ENCODE peak calls at places on chromosome 15, in nine cellular contexts. V, F, G, O, M, D, L, I and Z are unnamed samples.
A peak's percentile ranks its signal among the peaks of the same experiment; 100 is the strongest.

GRCh38 chr15:93428135-93428534 is 339.1 kb upstream of the RGMA start:
- DNase-seq in O (no peak), L (no peak), F (no peak), G (no peak), M (no peak), D (no peak), V (no peak), I (peak; percentile 50), Z (no peak)

GRCh38 chr15:52717924-52718323 is 38.7 kb upstream of the ATOSA start:
- DNase-seq in I (peak; percentile 64), F (no peak), M (no peak), G (no peak), O (no peak), D (no peak), L (no peak), V (no peak), Z (no peak)

GRCh38 chr15:77966540-77967290 is 110.8 kb downstream of the TBC1D2B start:
- DNase-seq in I (no peak), G (peak; percentile 32), M (peak; percentile 24), D (peak; percentile 78), O (peak; percentile 74), L (no peak), V (peak; percentile 46), F (peak; percentile 77), Z (no peak)

GRCh38 chr15:70299931-70300858 is 202.5 kb upstream of the TLE3 start:
- DNase-seq in O (no peak), D (no peak), M (no peak), G (no peak), L (no peak), F (no peak), I (no peak), V (peak; percentile 64), Z (peak; percentile 45)

GRCh38 chr15:57903626-57904025 is 161.9 kb downstream of the ALDH1A2 start:
- DNase-seq in V (no peak), O (no peak), M (no peak), L (no peak), F (no peak), D (no peak), I (no peak), G (no peak), Z (no peak)

GRCh38 chr15:39242345-39242744 is 338.5 kb upstream of the THBS1 start:
- DNase-seq in D (no peak), L (no peak), I (no peak), V (no peak), F (no peak), O (no peak), G (no peak), M (no peak), Z (no peak)

GRCh38 chr15:87567399-87567798 is 689.1 kb downstream of the NTRK3 start:
- DNase-seq in D (no peak), O (no peak), F (no peak), G (no peak), I (no peak), V (no peak), L (no peak), M (no peak), Z (no peak)

GRCh38 chr15:50143255-50143860 is 24.3 kb upstream of the ATP8B4 start:
- DNase-seq in D (no peak), O (no peak), G (no peak), F (no peak), I (no peak), L (no peak), V (no peak), M (no peak), Z (no peak)

GRCh38 chr15:72421484-72421883 is 23.4 kb downstream of the TMEM202 start:
- DNase-seq in L (no peak), F (no peak), I (no peak), M (no peak), G (no peak), V (no peak), O (no peak), D (no peak), Z (no peak)

GRCh38 chr15:48861813-48862431 is 16.0 kb upstream of the EID1 start:
- DNase-seq in G (peak; percentile 57), M (peak; percentile 76), V (peak; percentile 8), D (peak; percentile 58), F (no peak), L (no peak), I (no peak), O (no peak), Z (no peak)

GRCh38 chr15:61598655-61599054 is 369.6 kb upstream of the RORA start:
- DNase-seq in L (no peak), I (no peak), F (no peak), O (no peak), M (no peak), D (no peak), G (no peak), V (no peak), Z (no peak)

GRCh38 chr15:48358229-48358641 is 27.0 kb downstream of the DUT start:
- DNase-seq in O (no peak), V (no peak), D (peak; percentile 32), L (no peak), I (no peak), F (no peak), M (peak; percentile 19), G (no peak), Z (no peak)

GRCh38 chr15:34271493-34271892 is 46.7 kb downstream of the EMC4 start:
- DNase-seq in G (peak; percentile 3), O (no peak), M (no peak), L (no peak), F (no peak), D (no peak), I (no peak), V (no peak), Z (no peak)

GRCh38 chr15:50940506-50940905 is 32.0 kb downstream of the AP4E1 start:
- DNase-seq in D (no peak), L (no peak), I (no peak), F (no peak), G (peak; percentile 8), M (peak; percentile 9), V (no peak), O (no peak), Z (no peak)

GRCh38 chr15:81633889-81634288 is 259.9 kb upstream of the TMC3 start:
- DNase-seq in O (no peak), L (no peak), G (no peak), I (no peak), F (no peak), V (no peak), D (no peak), M (no peak), Z (no peak)

GRCh38 chr15:67397139-67397538 is 123.8 kb upstream of the C15orf61 start:
- DNase-seq in G (no peak), L (no peak), O (no peak), I (no peak), F (no peak), V (no peak), M (no peak), D (no peak), Z (no peak)

GRCh38 chr15:89002281-89002761 is 85.9 kb upstream of the ABHD2 start:
- DNase-seq in D (peak; percentile 68), F (peak; percentile 49), O (no peak), I (no peak), V (peak; percentile 47), G (peak; percentile 18), M (peak; percentile 83), L (no peak), Z (no peak)

GRCh38 chr15:63072023-63072650 is 29.6 kb downstream of the TPM1 start:
- DNase-seq in I (no peak), O (no peak), M (no peak), V (no peak), L (no peak), D (no peak), G (no peak), F (no peak), Z (no peak)

GRCh38 chr15:83567318-83567717 is 86.6 kb upstream of the ADAMTSL3 start:
- DNase-seq in V (no peak), M (no peak), I (no peak), D (no peak), O (no peak), G (no peak), L (no peak), F (no peak), Z (no peak)

GRCh38 chr15:37931321-37931720 is 3.1 kb upstream of the TMCO5A start:
- DNase-seq in G (no peak), D (no peak), V (no peak), O (no peak), M (no peak), L (no peak), F (no peak), I (no peak), Z (no peak)

GRCh38 chr15:94029495-94029894 is 201.9 kb upstream of the MCTP2 start:
- DNase-seq in L (no peak), M (no peak), D (no peak), O (no peak), F (no peak), V (no peak), I (no peak), G (no peak), Z (no peak)

GRCh38 chr15:51736069-51736468 is 1.4 kb downstream of the LYSMD2 start:
- DNase-seq in F (no peak), G (no peak), O (no peak), D (peak; percentile 14), V (no peak), M (no peak), L (no peak), I (peak; percentile 24), Z (no peak)

GRCh38 chr15:99504823-99505551 is 60.8 kb upstream of the MEF2A start:
- DNase-seq in F (no peak), O (no peak), I (peak; percentile 7), M (no peak), D (no peak), V (no peak), L (no peak), G (peak; percentile 25), Z (no peak)
- TF ChIP-seq EP300 in F (no peak), O (no peak), I (no peak), M (no peak), D (no peak), V (no peak), L (no peak), G (no peak), Z (no peak)

GRCh38 chr15:68550498-68551295 is 28.1 kb upstream of the CORO2B start:
- DNase-seq in O (peak; percentile 84), L (no peak), V (peak; percentile 78), M (peak; percentile 72), F (no peak), G (peak; percentile 41), D (peak; percentile 74), I (peak; percentile 92), Z (peak; percentile 82)
- TF ChIP-seq POLR2AphosphoS5 in O (no peak), L (no peak), V (no peak), M (no peak), F (no peak), G (no peak), D (no peak), I (no peak), Z (no peak)

DNA sequence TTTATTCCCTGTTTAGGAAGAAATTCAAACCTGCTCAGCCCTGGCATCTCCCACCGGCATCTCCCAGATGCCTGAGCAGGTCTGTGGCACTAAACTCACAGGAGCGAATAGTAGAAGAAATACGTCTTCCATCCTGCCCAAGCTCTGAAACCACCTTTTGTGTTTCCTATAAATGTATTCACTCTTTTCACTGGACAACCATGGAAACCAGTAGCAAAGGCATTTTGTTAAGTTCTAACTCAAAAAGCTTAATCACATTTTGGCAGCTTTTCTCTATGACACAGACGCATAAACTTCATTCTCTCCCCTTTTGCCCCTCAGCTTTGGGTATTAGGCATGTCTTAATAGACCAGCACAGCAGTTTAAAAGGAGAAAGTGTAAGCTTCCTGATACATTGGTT is 24.5 kb upstream of the ARNT2 start:
- DNase-seq in O (no peak), V (no peak), L (no peak), G (no peak), D (no peak), F (no peak), I (peak; percentile 31), M (no peak), Z (no peak)
- H3K27me3 ChIP-seq in O (no peaks in the 10 kb centered on the region), V (no peaks in the 10 kb centered on the region), L (no peaks in the 10 kb centered on the region), G (no peaks in the 10 kb centered on the region), D (no peaks in the 10 kb centered on the region), F (peaks cover 12% of the 10 kb centered on the region), I (no peaks in the 10 kb centered on the region), M (no peaks in the 10 kb centered on the region), Z (no peaks in the 10 kb centered on the region)

GRCh38 chr15:73873456-73873855 is at the start of gene TBC1D21:
- DNase-seq in O (no peak), V (no peak), F (no peak), G (no peak), I (no peak), M (no peak), D (no peak), L (no peak), Z (peak; percentile 17)
- TF ChIP-seq EP300 in O (no peak), V (no peak), F (no peak), G (no peak), I (no peak), M (no peak), D (no peak), L (no peak), Z (no peak)